ENCODE peak calls at places on chromosomes 12 and 14, in four cellular contexts. Y is brain microvascular endothelial cell, X is endothelial cell of umbilical vein, N is MM.1S. T is an unnamed sample.

GRCh38 chr12:12922191-12922616 is 29.8 kb downstream of the GPRC5D start:
- DNase-seq in N (no peak), X (peak), Y (peak), T (no peak)

GRCh38 chr12:128857173-128857770 is 4.0 kb downstream of the GLT1D1 start:
- DNase-seq in N (no peak), Y (no peak), X (no peak), T (no peak)

GRCh38 chr14:99772371-99773283 is 20.6 kb upstream of the EML1 start:
- DNase-seq in X (no peak), Y (no peak), N (no peak), T (no peak)

GRCh38 chr14:29805415-29806123 is 122.1 kb downstream of the PRKD1 start:
- DNase-seq in N (no peak), Y (peak), X (peak), T (peak)

GRCh38 chr12:49031573-49032161 is 13.1 kb upstream of the PRKAG1 start:
- DNase-seq in N (no peak), X (no peak), Y (no peak), T (no peak)

GRCh38 chr14:29894030-29894429 is 33.6 kb downstream of the PRKD1 start:
- DNase-seq in N (no peak), Y (no peak), X (no peak), T (no peak)

GRCh38 chr14:33914676-33915516 is 36.0 kb downstream of the EGLN3 start:
- DNase-seq in Y (peak), N (peak), X (peak), T (peak)

GRCh38 chr14:100066984-100067383 is 1.8 kb downstream of the EVL start:
- DNase-seq in X (no peak), N (no peak), Y (no peak), T (no peak)

GRCh38 chr12:92194566-92194965 is 48.9 kb upstream of the BTG1 start:
- DNase-seq in Y (no peak), X (no peak), N (no peak), T (no peak)

GRCh38 chr12:78398750-78399149 is 465.8 kb upstream of the SYT1 start:
- DNase-seq in Y (peak), X (no peak), N (no peak), T (no peak)

GRCh38 chr12:32217354-32218310 is 111.0 kb downstream of the BICD1 start:
- DNase-seq in X (no peak), Y (peak), N (no peak), T (peak)

GRCh38 chr12:88579941-88580871 is at the start of gene KITLG:
- DNase-seq in N (peak), Y (peak), X (peak), T (no peak)

GRCh38 chr12:119318811-119319210 is 15.7 kb upstream of the CCDC60 start:
- DNase-seq in X (no peak), Y (no peak), N (no peak), T (no peak)

GRCh38 chr14:45201908-45202307 is 51.1 kb downstream of the MIS18BP1 start:
- DNase-seq in N (peak), X (peak), Y (peak), T (no peak)

GRCh38 chr12:54378791-54379400 is 5.6 kb downstream of the ZNF385A start:
- DNase-seq in N (peak), X (peak), Y (no peak), T (no peak)

GRCh38 chr12:62899568-62900390 is 35.2 kb downstream of the PPM1H start:
- DNase-seq in Y (no peak), N (no peak), X (no peak), T (no peak)

GRCh38 chr12:32052300-32052691 is 54.4 kb upstream of the BICD1 start:
- DNase-seq in Y (no peak), X (no peak), N (no peak), T (no peak)

GRCh38 chr12:45651029-45651428 is 78.5 kb upstream of the ARID2 start:
- DNase-seq in N (no peak), X (no peak), Y (no peak), T (no peak)

GRCh38 chr14:54300881-54301280 is 95.9 kb upstream of the CDKN3 start:
- DNase-seq in Y (no peak), X (no peak), N (no peak), T (no peak)

GRCh38 chr14:78143489-78144145 is 26.6 kb upstream of the NRXN3 start:
- DNase-seq in Y (no peak), N (no peak), X (no peak), T (no peak)

GRCh38 chr14:69153848-69154208 is 909 bp upstream of the DCAF5 start:
- DNase-seq in X (peak), Y (no peak), N (no peak), T (no peak)
- H3K4me3 ChIP-seq in X (peak), Y (peak), N (peak), T (peak)

GRCh38 chr12:109654357-109654756 is 59.3 kb upstream of the FAM222A start:
- DNase-seq in N (no peak), Y (no peak), X (no peak), T (no peak)

GRCh38 chr12:109653896-109654295 is 59.7 kb upstream of the FAM222A start:
- DNase-seq in X (no peak), N (no peak), Y (no peak), T (no peak)

GRCh38 chr12:109652233-109652772 is 61.3 kb upstream of the FAM222A start:
- DNase-seq in Y (no peak), X (no peak), N (no peak), T (no peak)

GRCh38 chr12:109656681-109657262 is 56.9 kb upstream of the FAM222A start:
- DNase-seq in N (no peak), Y (no peak), X (no peak), T (no peak)

GRCh38 chr12:109655578-109655977 is 58.0 kb upstream of the FAM222A start:
- DNase-seq in X (no peak), Y (no peak), N (no peak), T (no peak)
- H3K4me3 ChIP-seq in X (no peak), Y (no peak), N (no peak), T (no peak)

GRCh38 chr14:75533791-75534190 is 11.5 kb downstream of the BATF start:
- DNase-seq in N (no peak), X (no peak), Y (no peak), T (no peak)

GRCh38 chr14:75535164-75535898 is 13.1 kb downstream of the BATF start:
- DNase-seq in N (no peak), Y (no peak), X (no peak), T (no peak)

GRCh38 chr14:75527449-75528163 is 5.3 kb downstream of the BATF start:
- DNase-seq in X (no peak), Y (no peak), N (no peak), T (no peak)

GRCh38 chr14:75531660-75532317 is 9.5 kb downstream of the BATF start:
- DNase-seq in Y (no peak), X (no peak), N (no peak), T (no peak)

GRCh38 chr14:75531256-75531655 is 9.0 kb downstream of the BATF start:
- DNase-seq in N (no peak), X (no peak), Y (no peak), T (no peak)
- H3K4me3 ChIP-seq in N (no peak), X (no peak), Y (no peak), T (no peak)

DNA sequence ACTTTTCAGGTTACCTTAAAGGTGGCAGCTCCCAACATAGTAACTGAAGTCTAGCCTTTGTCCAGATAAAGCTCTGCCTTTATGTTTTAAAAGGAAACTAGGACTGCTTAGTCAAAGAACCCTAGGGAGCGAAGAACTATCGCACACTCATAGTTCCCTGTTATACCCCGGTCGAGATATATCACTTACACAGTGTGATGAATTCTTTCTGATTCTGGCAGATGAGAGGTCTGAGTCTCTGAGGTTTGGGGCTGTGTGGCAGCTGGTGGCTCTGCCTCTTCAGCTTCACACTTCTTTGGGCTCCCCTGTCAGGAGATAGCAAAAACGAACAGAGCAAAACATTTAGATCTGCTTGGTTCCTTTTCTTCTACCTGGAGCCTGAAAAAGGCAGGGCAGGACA is 17.0 kb downstream of the ACIN1 start:
- DNase-seq in Y (no peak), N (no peak), X (no peak), T (no peak)
- H3K4me3 ChIP-seq in Y (no peak), N (no peak), X (no peak), T (no peak)

GRCh38 chr12:65612440-65612839 is 211.8 kb upstream of the HMGA2 start:
- DNase-seq in Y (peak), N (no peak), X (peak), T (no peak)
- H3K4me3 ChIP-seq in Y (no peak), N (no peak), X (peak), T (no peak)

GRCh38 chr14:70644016-70644415 is 2.3 kb downstream of the TTC9 start:
- DNase-seq in X (no peak), N (no peak), Y (no peak), T (no peak)
- H3K4me3 ChIP-seq in X (no peak), N (no peak), Y (no peak), T (no peak)

GRCh38 chr14:20798318-20798717 is 4.3 kb downstream of the RNASE1 start:
- DNase-seq in X (no peak), Y (no peak), N (no peak), T (no peak)

GRCh38 chr14:20801726-20802125 is 918 bp downstream of the RNASE1 start:
- DNase-seq in N (no peak), Y (no peak), X (peak), T (no peak)

GRCh38 chr14:20799955-20800544 is 2.6 kb downstream of the RNASE1 start:
- DNase-seq in N (no peak), X (peak), Y (no peak), T (no peak)

GRCh38 chr14:20798932-20799331 is 3.7 kb downstream of the RNASE1 start:
- DNase-seq in X (no peak), Y (no peak), N (no peak), T (no peak)

GRCh38 chr14:20799444-20799843 is 3.2 kb downstream of the RNASE1 start:
- DNase-seq in Y (no peak), N (no peak), X (peak), T (no peak)
- H3K4me3 ChIP-seq in Y (no peak), N (no peak), X (peak), T (no peak)

GRCh38 chr14:79587875-79588274 is 623.4 kb downstream of the DIO2 start:
- DNase-seq in X (no peak), Y (no peak), N (no peak), T (no peak)
- H3K4me3 ChIP-seq in X (no peak), Y (no peak), N (no peak), T (no peak)

GRCh38 chr12:6469609-6470374 is 685 bp downstream of the VAMP1 start:
- DNase-seq in X (no peak), Y (no peak), N (peak), T (no peak)

GRCh38 chr12:6469092-6469491 is 1.4 kb downstream of the VAMP1 start:
- DNase-seq in N (no peak), Y (no peak), X (no peak), T (no peak)

GRCh38 chr12:6466184-6466573 is 4.3 kb downstream of the VAMP1 start:
- DNase-seq in N (no peak), Y (no peak), X (no peak), T (no peak)

GRCh38 chr12:6470375-6471163 is at the start of gene VAMP1:
- DNase-seq in Y (peak), X (peak), N (peak), T (peak)

DNA sequence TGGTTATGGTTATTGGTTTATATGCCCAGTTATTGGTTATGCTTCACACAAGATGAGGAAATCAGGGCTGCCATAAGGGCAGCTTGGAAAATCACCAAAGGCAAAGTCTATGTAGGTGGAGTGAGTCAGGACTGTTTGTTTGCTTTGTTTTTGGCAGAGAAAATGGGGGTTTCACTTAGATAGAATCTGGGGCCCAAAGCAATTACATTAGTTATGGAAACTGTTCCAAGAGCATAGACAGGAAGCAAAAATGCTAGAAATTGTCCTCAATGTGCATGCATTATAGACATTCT is 2.2 kb downstream of the VAMP1 start:
- DNase-seq in Y (no peak), N (no peak), X (no peak), T (no peak)
- H3K4me3 ChIP-seq in Y (no peak), N (no peak), X (no peak), T (no peak)